ENCODE peak calls at places on chromosomes 13 and 19, in eight cellular contexts. P is stimulated activated naive CD8-positive, alpha-beta T cell treated with anti-CD3 and anti-CD28 coated beads, Interleukin-15, amount 100 ng/mL, for 72 hours; W is activated CD4-positive, CD25-positive, alpha-beta regulatory T cell treated with anti-CD3 and anti-CD28 coated beads, Interleukin-2, amount 50 U/mL, for 16 hours; D is aorta; X is stimulated activated CD4-positive, alpha-beta T cell treated with anti-CD3 and anti-CD28 coated beads, Interleukin-1b, Interleukin-23, amount 100 ng/mL, for 4 hours; N is NCI-H345; T is stimulated activated CD8-positive, alpha-beta memory T cell treated with anti-CD3 and anti-CD28 coated beads, Interleukin-4, amount 100 ng/mL, for 4 hours; C is iPS-NIHi11. E is an unnamed sample.

GRCh38 chr19:41541990-41542584 is 33.9 kb upstream of the CEACAM21 start:
- DNase-seq in P (peak; percentile 82), W (peak; percentile 78), D (peak; percentile 71), X (peak; percentile 60), N (no peak), T (peak; percentile 53), C (peak; percentile 61), E (peak; percentile 80)

GRCh38 chr13:95865080-95865597 is 188.1 kb downstream of the UGGT2 start:
- DNase-seq in P (no peak), W (no peak), D (no peak), X (no peak), N (no peak), T (no peak), C (no peak), E (no peak)

GRCh38 chr13:34128661-34129060 is 310.7 kb downstream of the RFC3 start:
- DNase-seq in P (no peak), W (no peak), D (no peak), X (no peak), N (no peak), T (no peak), C (no peak), E (no peak)

GRCh38 chr19:11860721-11861120 is 12.2 kb downstream of the ZNF439 start:
- DNase-seq in P (no peak), W (no peak), D (no peak), X (no peak), N (no peak), T (no peak), C (no peak), E (no peak)

GRCh38 chr13:99311137-99311536 is 3.9 kb upstream of the GPR183 start:
- DNase-seq in P (no peak), W (no peak), D (no peak), X (no peak), N (no peak), T (no peak), C (no peak), E (no peak)

GRCh38 chr13:111398196-111398595 is 77.8 kb downstream of the TEX29 start:
- DNase-seq in P (no peak), W (no peak), D (no peak), X (no peak), N (no peak), T (no peak), C (no peak), E (no peak)

GRCh38 chr19:1970806-1971502 is 30.0 kb downstream of the CSNK1G2 start:
- DNase-seq in P (no peak), W (no peak), D (no peak), X (no peak), N (no peak), T (no peak), C (no peak), E (no peak)

GRCh38 chr13:101639711-101640110 is 187.2 kb downstream of the ITGBL1 start:
- DNase-seq in P (no peak), W (no peak), D (no peak), X (no peak), N (no peak), T (no peak), C (no peak), E (no peak)

GRCh38 chr19:11054200-11054599 is 35.1 kb upstream of the LDLR start:
- DNase-seq in P (no peak), W (no peak), D (no peak), X (no peak), N (no peak), T (no peak), C (no peak), E (no peak)

GRCh38 chr13:30718661-30719520 is 16.5 kb upstream of the ALOX5AP start:
- DNase-seq in P (no peak), W (no peak), D (no peak), X (no peak), N (no peak), T (no peak), C (no peak), E (no peak)

GRCh38 chr19:12948597-12949362 is 3.1 kb downstream of the RAD23A start:
- DNase-seq in P (no peak), W (no peak), D (no peak), X (no peak), N (no peak), T (no peak), C (no peak), E (no peak)

GRCh38 chr13:85864963-85865530 is 65.8 kb upstream of the SLITRK6 start:
- DNase-seq in P (no peak), W (no peak), D (no peak), X (no peak), N (no peak), T (no peak), C (peak; percentile 23), E (no peak)

GRCh38 chr13:104320446-104320845 is 1254.2 kb upstream of the SLC10A2 start:
- DNase-seq in P (no peak), W (no peak), D (no peak), X (no peak), N (no peak), T (no peak), C (no peak), E (no peak)

GRCh38 chr13:32824671-32825070 is 191.6 kb upstream of the KL start:
- DNase-seq in P (no peak), W (no peak), D (no peak), X (no peak), N (no peak), T (no peak), C (peak; percentile 33), E (no peak)

GRCh38 chr19:48194041-48194871 is 23.8 kb downstream of the ZSWIM9 start:
- DNase-seq in P (peak; percentile 24), W (no peak), D (no peak), X (no peak), N (no peak), T (no peak), C (peak; percentile 55), E (no peak)

GRCh38 chr13:73045036-73045435 is 13.8 kb upstream of the KLF5 start:
- DNase-seq in P (no peak), W (no peak), D (no peak), X (no peak), N (no peak), T (no peak), C (no peak), E (no peak)

GRCh38 chr13:60627071-60627686 is 230.2 kb downstream of the TDRD3 start:
- DNase-seq in P (peak; percentile 10), W (no peak), D (no peak), X (no peak), N (peak; percentile 12), T (no peak), C (peak; percentile 69), E (no peak)

GRCh38 chr19:35545001-35545854 is at the start of gene TMEM147:
- DNase-seq in P (peak; percentile 85), W (peak; percentile 59), D (peak; percentile 96), X (peak; percentile 85), N (peak; percentile 96), T (peak; percentile 73), C (peak; percentile 100), E (peak; percentile 97)

GRCh38 chr13:114249062-114249461 is 14.4 kb downstream of the CDC16 start:
- DNase-seq in P (no peak), W (no peak), D (no peak), X (no peak), N (no peak), T (no peak), C (no peak), E (no peak)

GRCh38 chr19:38252935-38253691 is 3.1 kb downstream of the PPP1R14A start:
- DNase-seq in P (no peak), W (no peak), D (peak; percentile 85), X (no peak), N (no peak), T (no peak), C (no peak), E (peak; percentile 48)

GRCh38 chr13:113754242-113754641 is 4.8 kb upstream of the TMEM255B start:
- DNase-seq in P (no peak), W (no peak), D (no peak), X (no peak), N (no peak), T (no peak), C (no peak), E (no peak)

GRCh38 chr13:35768126-35768525 is 291.6 kb upstream of the MAB21L1 start:
- DNase-seq in P (no peak), W (no peak), D (no peak), X (no peak), N (peak; percentile 37), T (no peak), C (no peak), E (no peak)